ENCODE peak calls at places on chromosomes 11 and 22, in eight cellular contexts. G is heart left ventricle, D is kidney epithelial cell, X is right atrium auricular region, F is AG04450, V is nephron progenitor cell, A is HFFc6, R is Peyer's patch. B is an unnamed sample.

GRCh38 chr11:131595812-131596211 is 225.4 kb downstream of the NTM start:
- DNase-seq in G (no peak), D (no peak), V (no peak), F (no peak), R (no peak), X (no peak), A (no peak), B (no peak)

GRCh38 chr11:11537372-11537771 is 84.4 kb downstream of the GALNT18 start:
- DNase-seq in D (no peak), F (no peak), V (no peak), G (no peak), A (no peak), X (no peak), R (no peak), B (no peak)

GRCh38 chr11:102989379-102990047 is 34.0 kb upstream of the MMP13 start:
- DNase-seq in V (no peak), F (no peak), A (peak), D (no peak), X (no peak), R (no peak), G (no peak), B (no peak)

GRCh38 chr11:279966-280761 is 2.0 kb downstream of the NLRP6 start:
- DNase-seq in F (no peak), G (peak), A (no peak), D (no peak), X (no peak), R (peak), V (no peak), B (peak)

GRCh38 chr11:109865558-109866186 is 227.5 kb upstream of the ZC3H12C start:
- DNase-seq in G (no peak), X (no peak), F (no peak), A (no peak), R (no peak), V (no peak), D (no peak), B (peak)

GRCh38 chr11:132278801-132279574 is 908.6 kb downstream of the NTM start:
- DNase-seq in A (peak), X (no peak), V (no peak), R (no peak), F (peak), G (no peak), D (no peak), B (no peak)

GRCh38 chr11:47560431-47560830 is 5.0 kb upstream of the PTPMT1 start:
- DNase-seq in R (no peak), V (no peak), X (no peak), D (no peak), A (no peak), G (no peak), F (no peak), B (no peak)

GRCh38 chr22:38657248-38657909 is 941 bp downstream of the CBY1 start:
- DNase-seq in G (no peak), F (no peak), V (peak), X (no peak), A (no peak), D (no peak), R (peak), B (no peak)

GRCh38 chr11:10646005-10646404 is 47.5 kb downstream of the IRAG1 start:
- DNase-seq in G (no peak), R (no peak), F (no peak), D (no peak), X (no peak), A (no peak), V (no peak), B (no peak)

GRCh38 chr11:64232182-64233018 is 2.0 kb upstream of the VEGFB start:
- DNase-seq in V (no peak), G (peak), D (no peak), X (no peak), F (no peak), A (no peak), R (no peak), B (no peak)

GRCh38 chr11:121656333-121657090 is 203.7 kb upstream of the SORL1-AS1 start:
- DNase-seq in R (no peak), V (no peak), D (no peak), G (no peak), X (no peak), F (no peak), A (no peak), B (no peak)

GRCh38 chr11:20097319-20098221 is 62.7 kb downstream of the DBX1 start:
- DNase-seq in R (no peak), D (peak), F (no peak), A (peak), V (no peak), G (no peak), X (no peak), B (no peak)

DNA sequence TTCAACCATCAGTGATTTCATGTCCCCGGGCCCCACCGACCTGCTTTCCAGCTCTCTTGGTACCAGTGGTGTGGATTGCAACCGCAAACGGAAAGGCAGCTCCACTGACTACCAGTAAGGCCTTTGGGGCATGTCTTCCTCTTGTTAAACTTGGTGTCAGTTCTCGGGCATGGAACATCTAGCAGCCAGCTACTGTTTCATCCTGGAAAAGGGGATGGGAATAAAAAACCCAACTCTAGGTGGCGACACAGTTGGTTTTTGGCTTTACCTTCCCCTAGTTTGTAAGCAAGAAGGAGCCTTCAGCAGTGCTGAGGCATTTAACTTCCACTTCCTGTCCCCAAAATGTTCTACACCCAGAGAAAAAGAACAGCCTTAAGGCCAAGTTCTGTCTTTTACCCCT is 76.7 kb downstream of the BMAL1 start:
- DNase-seq in F (no peak), G (no peak), X (no peak), A (peak), V (no peak), R (no peak), D (no peak), B (no peak)
- TF ChIP-seq CTCF in F (peak), G (no peak), X (no peak), A (peak), V (no peak), R (peak), D (peak), B (peak)

GRCh38 chr11:55707029-55707428 is 45.0 kb downstream of the OR4C6 start:
- DNase-seq in A (peak), R (no peak), F (no peak), V (no peak), X (no peak), G (no peak), D (no peak), B (no peak)
- TF ChIP-seq CTCF in A (peak), R (no peak), F (peak), V (peak), X (peak), G (peak), D (peak), B (peak)

GRCh38 chr22:19169947-19170318 is 8.6 kb downstream of the SLC25A1 start:
- DNase-seq in V (no peak), R (no peak), A (no peak), D (no peak), F (no peak), X (no peak), G (no peak), B (peak)

GRCh38 chr22:19167106-19167869 is 11.2 kb downstream of the SLC25A1 start:
- DNase-seq in X (no peak), A (no peak), G (no peak), R (no peak), V (no peak), D (no peak), F (no peak), B (no peak)

GRCh38 chr22:19169002-19169946 is 9.3 kb downstream of the SLC25A1 start:
- DNase-seq in V (no peak), R (no peak), G (no peak), F (no peak), X (no peak), D (no peak), A (no peak), B (no peak)

GRCh38 chr22:19166421-19166820 is 12.1 kb downstream of the SLC25A1 start:
- DNase-seq in A (no peak), D (no peak), F (no peak), X (no peak), V (no peak), R (no peak), G (no peak), B (no peak)

GRCh38 chr22:19168088-19168890 is 10.2 kb downstream of the SLC25A1 start:
- DNase-seq in V (no peak), A (no peak), D (no peak), G (no peak), X (no peak), F (no peak), R (no peak), B (no peak)
- TF ChIP-seq CTCF in V (no peak), A (peak), D (no peak), G (no peak), X (no peak), F (no peak), R (no peak), B (no peak)

GRCh38 chr11:9385288-9385902 is 943 bp downstream of the IPO7 start:
- DNase-seq in G (no peak), D (no peak), A (no peak), V (no peak), F (no peak), R (peak), X (no peak), B (no peak)
- TF ChIP-seq CTCF in G (no peak), D (no peak), A (no peak), V (no peak), F (no peak), R (no peak), X (no peak), B (peak)

DNA sequence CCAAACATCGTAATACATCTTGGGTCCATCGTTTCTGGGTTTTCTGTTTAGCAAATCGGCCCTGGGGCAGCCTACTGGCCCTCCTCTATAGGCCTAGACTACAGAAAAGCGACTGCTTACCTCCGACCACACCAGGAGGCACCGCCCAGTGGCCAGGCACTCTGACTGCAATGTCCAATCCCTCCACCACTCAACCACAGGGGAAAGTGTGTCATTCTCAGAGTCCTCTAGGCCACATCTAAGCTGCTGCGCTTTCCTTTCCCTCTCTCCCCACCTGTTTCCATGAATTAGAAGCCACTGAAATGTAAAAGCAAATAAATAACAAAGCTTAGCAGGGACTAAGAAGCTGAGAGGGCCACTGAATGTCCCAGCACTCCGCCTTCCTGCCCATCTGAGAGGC is 50.2 kb upstream of the FLI1 start:
- DNase-seq in F (no peak), D (no peak), R (no peak), X (no peak), V (no peak), G (no peak), A (no peak), B (no peak)
- TF ChIP-seq CTCF in F (no peak), D (no peak), R (no peak), X (no peak), V (no peak), G (no peak), A (peak), B (no peak)

GRCh38 chr22:20526628-20527355 is 19.4 kb downstream of the MED15 start:
- DNase-seq in A (peak), G (no peak), F (no peak), X (no peak), R (no peak), V (no peak), D (no peak), B (peak)
- TF ChIP-seq CTCF in A (peak), G (no peak), F (peak), X (no peak), R (no peak), V (no peak), D (no peak), B (peak)